ENCODE peak calls at places on chromosome 19, in eight cellular contexts. C is CD8-positive, alpha-beta memory T cell; I is NCI-H1092; J is AG09319; Y is activated naive CD4-positive, alpha-beta T cell treated with Interleukin-2 at 50 U/mL for 16 hours; T is activated CD4-positive, alpha-beta T cell treated with anti-CD3 and anti-CD28 coated beads for 48 hours; S is mammary epithelial cell; K is iris pigment epithelial cell. D is an unnamed sample.

GRCh38 chr19:38213911-38214625 is 10.0 kb downstream of the DPF1 start:
- DNase-seq in J (no peak), C (peak; percentile 86), I (no peak), K (peak; percentile 42), S (peak; percentile 87), T (peak; percentile 85), Y (peak; percentile 73), D (no peak)

GRCh38 chr19:56821209-56821608 is 19.3 kb downstream of the PEG3 start:
- DNase-seq in C (no peak), T (no peak), J (no peak), Y (no peak), I (no peak), K (no peak), S (no peak), D (no peak)

GRCh38 chr19:5138606-5139594 is 170.0 kb downstream of the KDM4B start:
- DNase-seq in K (peak; percentile 95), Y (peak; percentile 67), C (peak; percentile 86), I (no peak), S (peak; percentile 79), J (no peak), T (peak; percentile 87), D (peak; percentile 16)

GRCh38 chr19:4030981-4031380 is 23.4 kb downstream of the PIAS4 start:
- DNase-seq in Y (no peak), C (no peak), K (no peak), I (no peak), S (no peak), T (no peak), J (no peak), D (no peak)

GRCh38 chr19:8569066-8569761 is 8.0 kb downstream of the MYO1F start:
- DNase-seq in S (peak; percentile 84), Y (peak; percentile 69), J (peak; percentile 86), C (peak; percentile 92), T (peak; percentile 67), I (no peak), K (peak; percentile 99), D (no peak)

GRCh38 chr19:48969276-48970138 is 4.4 kb downstream of the FTL start:
- DNase-seq in K (peak; percentile 55), C (no peak), T (no peak), J (no peak), Y (no peak), S (no peak), I (no peak), D (no peak)

GRCh38 chr19:10137751-10138682 is 18.3 kb upstream of the EIF3G start:
- DNase-seq in Y (no peak), K (no peak), S (no peak), T (no peak), I (no peak), J (no peak), C (no peak), D (no peak)

GRCh38 chr19:29375429-29376093 is 150.2 kb upstream of the VSTM2B start:
- DNase-seq in I (no peak), T (no peak), Y (no peak), S (no peak), C (no peak), J (no peak), K (no peak), D (no peak)

GRCh38 chr19:53537523-53538377 is at the start of gene ZNF331:
- DNase-seq in J (peak; percentile 34), Y (peak; percentile 89), T (peak; percentile 89), I (peak; percentile 5), S (peak; percentile 65), K (peak; percentile 58), C (peak; percentile 96), D (peak; percentile 59)

GRCh38 chr19:4914736-4915501 is 5.6 kb downstream of the UHRF1 start:
- DNase-seq in C (peak; percentile 90), S (peak; percentile 93), Y (peak; percentile 76), J (peak; percentile 35), I (no peak), K (peak; percentile 88), T (peak; percentile 79), D (peak; percentile 87)

GRCh38 chr19:3979674-3980352 is 5.5 kb downstream of the EEF2 start:
- DNase-seq in I (no peak), Y (peak; percentile 11), T (peak; percentile 21), C (no peak), S (no peak), J (no peak), K (no peak), D (no peak)

GRCh38 chr19:10518444-10519361 is 1.5 kb upstream of the S1PR5 start:
- DNase-seq in K (no peak), T (no peak), S (no peak), J (no peak), C (peak; percentile 54), I (no peak), Y (no peak), D (no peak)

GRCh38 chr19:57813919-57814504 is 701 bp downstream of the ZNF552 start:
- DNase-seq in J (no peak), I (no peak), Y (no peak), T (no peak), S (peak; percentile 34), K (no peak), C (no peak), D (peak; percentile 49)

GRCh38 chr19:39430675-39431593 is 4.8 kb downstream of the RPS16 start:
- DNase-seq in K (peak; percentile 100), Y (peak; percentile 83), J (no peak), S (peak; percentile 39), I (no peak), T (peak; percentile 74), C (peak; percentile 88), D (peak; percentile 75)

GRCh38 chr19:3949294-3949693 is 16.4 kb downstream of the NMRK2 start:
- DNase-seq in T (no peak), Y (no peak), J (no peak), K (no peak), C (no peak), I (no peak), S (no peak), D (no peak)

GRCh38 chr19:54462713-54463530 is 656 bp downstream of the LENG9 start:
- DNase-seq in K (peak; percentile 65), Y (peak; percentile 67), C (peak; percentile 80), T (peak; percentile 76), S (peak; percentile 64), I (no peak), J (no peak), D (no peak)

GRCh38 chr19:15671891-15672579 is 852 bp upstream of the CYP4F12 start:
- DNase-seq in K (no peak), Y (no peak), J (no peak), C (no peak), S (no peak), I (no peak), T (no peak), D (no peak)

GRCh38 chr19:46599716-46600392 is 1.3 kb upstream of the CALM3 start:
- DNase-seq in S (no peak), I (no peak), K (no peak), C (no peak), T (no peak), J (no peak), Y (no peak), D (no peak)

GRCh38 chr19:2327773-2328400 is 499 bp downstream of the LSM7 start:
- DNase-seq in K (peak; percentile 96), I (no peak), T (peak; percentile 65), J (peak; percentile 46), C (peak; percentile 69), S (peak; percentile 78), Y (peak; percentile 67), D (peak; percentile 80)

GRCh38 chr19:52991021-52991420 is 22.7 kb upstream of the ERVV-1 start:
- DNase-seq in Y (no peak), I (no peak), J (no peak), S (no peak), T (no peak), C (no peak), K (peak; percentile 26), D (no peak)

GRCh38 chr19:28330831-28331230 is 882.1 kb downstream of the UQCRFS1 start:
- DNase-seq in I (no peak), Y (no peak), J (no peak), S (no peak), K (no peak), C (no peak), T (no peak), D (no peak)

GRCh38 chr19:38303517-38304351 is at the start of gene C19orf33:
- DNase-seq in K (no peak), I (no peak), T (no peak), Y (no peak), C (no peak), J (no peak), S (peak; percentile 83), D (peak; percentile 88)

GRCh38 chr19:7850975-7851622 is 21.1 kb downstream of the EVI5L start:
- DNase-seq in J (no peak), Y (no peak), S (no peak), T (no peak), C (no peak), K (no peak), I (no peak), D (no peak)

GRCh38 chr19:47445937-47446402 is 25.7 kb downstream of the SLC8A2 start:
- DNase-seq in I (no peak), Y (peak; percentile 68), T (peak; percentile 52), C (peak; percentile 79), K (peak; percentile 20), J (no peak), S (no peak), D (no peak)

GRCh38 chr19:34173145-34173956 is 1.0 kb downstream of the LSM14A start:
- DNase-seq in T (peak; percentile 34), K (peak; percentile 62), J (no peak), C (no peak), Y (peak; percentile 19), I (no peak), S (peak; percentile 70), D (peak; percentile 68)

D was measured in foreskin keratinocyte.